ENCODE peak calls at places on chromosome 14, in four cellular contexts. G is body of pancreas, B is HepG2, T is SK-N-SH. C is an unnamed sample.

GRCh38 chr14:36183402-36183801 is 6.9 kb upstream of the PTCSC3 start:
- DNase-seq in B (no peak), T (no peak), G (no peak), C (no peak)

GRCh38 chr14:70796551-70796950 is 12.8 kb downstream of the MAP3K9 start:
- DNase-seq in B (no peak), T (no peak), G (no peak), C (no peak)

GRCh38 chr14:35687335-35687939 is 121.7 kb downstream of the RALGAPA1 start:
- DNase-seq in G (peak; percentile 48), B (peak; percentile 75), T (peak; percentile 46), C (peak; percentile 5)

GRCh38 chr14:88029500-88029899 is 24.6 kb downstream of the GPR65 start:
- DNase-seq in B (no peak), T (no peak), G (no peak), C (no peak)

GRCh38 chr14:60508707-60509437 is at the start of gene SIX6:
- DNase-seq in T (peak; percentile 77), G (no peak), B (no peak), C (no peak)

GRCh38 chr14:83433618-83434017 is 1900.0 kb upstream of the SEL1L start:
- DNase-seq in B (no peak), G (no peak), T (no peak), C (no peak)

GRCh38 chr14:104142136-104143041 is 4.0 kb downstream of the KIF26A start:
- DNase-seq in G (peak; percentile 3), B (no peak), T (peak; percentile 30), C (no peak)

GRCh38 chr14:76566439-76566838 is 190.5 kb downstream of the ESRRB start:
- DNase-seq in G (no peak), T (no peak), B (no peak), C (no peak)

GRCh38 chr14:54650331-54651017 is 83.5 kb downstream of the SAMD4A start:
- DNase-seq in B (peak; percentile 78), G (no peak), T (no peak), C (no peak)

DNA sequence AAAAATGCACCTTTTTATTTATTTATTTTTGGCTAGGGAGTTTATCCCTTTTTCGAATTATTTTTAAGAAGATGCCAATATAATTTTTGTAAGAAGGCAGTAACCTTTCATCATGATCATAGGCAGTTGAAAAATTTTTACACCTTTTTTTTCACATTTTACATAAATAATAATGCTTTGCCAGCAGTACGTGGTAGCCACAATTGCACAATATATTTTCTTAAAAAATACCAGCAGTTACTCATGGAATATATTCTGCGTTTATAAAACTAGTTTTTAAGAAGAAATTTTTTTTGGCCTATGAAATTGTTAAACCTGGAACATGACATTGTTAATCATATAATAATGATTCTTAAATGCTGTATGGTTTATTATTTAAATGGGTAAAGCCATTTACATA is 14.9 kb upstream of the SNAPC1 start:
- DNase-seq in B (no peak), G (no peak), T (no peak), C (no peak)
- H3K36me3 ChIP-seq in B (peaks cover 3% of the 10 kb centered on the region), G (peaks cover 8% of the 10 kb centered on the region), T (peaks cover 74% of the 10 kb centered on the region), C (peaks cover 7% of the 10 kb centered on the region)

GRCh38 chr14:44945264-44945663 is 16.5 kb downstream of the KLHL28 start:
- DNase-seq in T (no peak), B (no peak), G (no peak), C (no peak)
- H3K9me3 ChIP-seq in T (no peaks in the 10 kb centered on the region), B (no peaks in the 10 kb centered on the region), G (no peaks in the 10 kb centered on the region), C (no peaks in the 10 kb centered on the region)

DNA sequence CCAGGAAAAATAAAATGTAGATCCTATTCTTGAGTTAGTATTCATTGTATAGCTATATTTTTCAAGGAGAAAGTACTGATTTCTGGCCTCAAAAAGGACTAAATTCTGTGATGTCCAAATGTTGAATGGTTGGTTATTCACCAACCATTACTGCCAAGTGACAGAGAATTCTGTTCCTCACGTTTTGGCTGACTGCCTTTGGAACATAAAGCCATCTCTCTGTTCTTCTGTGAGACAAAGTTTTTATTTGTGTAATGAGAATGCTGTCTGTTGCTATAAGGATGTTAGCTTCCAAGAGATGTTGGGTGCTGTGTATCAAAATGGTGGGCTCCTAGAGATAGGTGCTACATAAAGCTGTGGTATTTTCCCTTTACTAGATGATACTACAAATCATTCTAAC is 9.3 kb downstream of the ZNF410 start:
- DNase-seq in B (no peak), G (no peak), T (no peak), C (no peak)
- H3K36me3 ChIP-seq in B (peaks cover 16% of the 10 kb centered on the region), G (peaks cover 36% of the 10 kb centered on the region), T (peaks cover 62% of the 10 kb centered on the region), C (no peaks in the 10 kb centered on the region)

DNA sequence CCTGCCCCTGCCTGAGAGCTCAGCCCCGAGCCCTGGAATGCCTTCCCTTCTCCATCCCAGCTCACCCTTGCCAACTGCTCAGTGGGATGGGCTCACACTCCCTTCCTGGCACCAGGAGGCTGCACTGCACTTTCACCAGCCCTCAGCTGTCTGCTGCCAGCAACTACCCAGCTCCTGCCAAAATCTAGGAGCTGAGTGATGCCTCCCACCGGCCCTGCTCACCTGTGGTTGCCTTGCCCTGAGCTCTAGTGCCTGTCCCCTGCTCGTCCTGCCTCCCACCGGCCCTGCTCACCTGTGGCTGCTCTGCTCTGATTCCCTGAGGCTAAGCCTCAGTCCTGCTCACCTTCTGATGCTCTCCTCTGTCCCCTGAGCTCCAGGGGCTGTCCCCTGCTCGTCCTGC is 119.8 kb downstream of the TMEM121 start:
- DNase-seq in G (no peak), B (no peak), T (no peak), C (no peak)
- H3K9me3 ChIP-seq in G (no peaks in the 10 kb centered on the region), B (peaks cover 12% of the 10 kb centered on the region), T (no peaks in the 10 kb centered on the region), C (peaks cover 21% of the 10 kb centered on the region)

GRCh38 chr14:68981539-68981976 is 2.5 kb upstream of the ACTN1 start:
- DNase-seq in T (no peak), B (no peak), G (no peak), C (no peak)

GRCh38 chr14:68979021-68979721 is at the start of gene ACTN1:
- DNase-seq in T (peak; percentile 98), B (peak; percentile 94), G (peak; percentile 97), C (no peak)

GRCh38 chr14:68982581-68982980 is 3.5 kb upstream of the ACTN1 start:
- DNase-seq in B (no peak), T (no peak), G (no peak), C (no peak)

GRCh38 chr14:68979722-68980552 is 835 bp upstream of the ACTN1 start:
- DNase-seq in T (no peak), G (peak; percentile 64), B (no peak), C (no peak)

GRCh38 chr14:68981124-68981523 is 2.0 kb upstream of the ACTN1 start:
- DNase-seq in G (no peak), T (no peak), B (no peak), C (no peak)
- H3K36me3 ChIP-seq in G (no peaks in the 10 kb centered on the region), T (peaks cover 6% of the 10 kb centered on the region), B (no peaks in the 10 kb centered on the region), C (no peaks in the 10 kb centered on the region)

DNA sequence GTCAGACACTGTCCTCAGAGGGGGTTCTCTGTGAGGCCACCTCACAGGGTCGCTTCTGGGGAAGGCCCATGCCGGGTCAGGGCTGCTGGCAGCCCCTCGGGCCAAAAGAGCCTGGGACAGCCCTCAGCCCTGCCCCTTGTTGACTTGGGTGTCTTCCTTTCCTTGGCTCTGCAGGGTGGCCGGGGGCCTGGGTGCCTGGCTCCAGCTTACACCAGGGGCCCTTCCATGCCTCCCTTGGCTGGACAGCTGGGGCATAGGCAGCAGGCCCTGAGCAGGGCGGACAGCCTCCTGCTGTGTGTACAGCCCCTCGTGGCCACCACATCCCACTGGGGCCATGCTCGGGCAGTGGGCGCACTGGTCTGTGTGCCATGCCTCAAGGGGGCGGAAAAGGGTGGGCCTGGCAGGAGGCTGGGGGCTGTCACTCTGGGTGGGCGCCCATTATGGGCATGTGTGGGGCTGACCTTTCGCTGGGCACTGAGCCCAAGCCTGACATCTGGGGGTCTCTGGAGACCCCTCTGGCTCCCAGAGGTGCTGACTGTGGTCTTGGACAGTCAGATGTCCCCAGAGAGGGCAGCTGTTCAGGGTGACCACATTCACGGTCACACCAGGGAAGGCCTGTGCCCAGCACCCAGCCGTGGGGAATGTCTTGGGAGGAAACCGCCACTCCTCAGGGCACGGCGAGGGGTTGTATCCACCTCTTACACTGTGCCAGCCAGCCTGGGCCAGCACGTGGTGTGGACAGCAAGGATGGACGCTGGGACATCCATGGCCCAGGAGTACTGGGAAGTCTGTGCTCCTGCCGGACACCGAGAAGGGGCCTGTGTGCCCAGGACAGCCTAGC is 313.3 kb downstream of the TMEM121 start:
- DNase-seq in T (no peak), G (no peak), B (no peak), C (no peak)
- H3K9me3 ChIP-seq in T (no peaks in the 10 kb centered on the region), G (no peaks in the 10 kb centered on the region), B (no peaks in the 10 kb centered on the region), C (peaks cover 56% of the 10 kb centered on the region)

GRCh38 chr14:90581745-90582144 is 184.9 kb downstream of the CALM1 start:
- DNase-seq in G (no peak), T (no peak), B (no peak), C (no peak)

GRCh38 chr14:90579088-90579487 is 182.3 kb downstream of the CALM1 start:
- DNase-seq in T (no peak), G (no peak), B (no peak), C (no peak)

GRCh38 chr14:90582166-90582565 is 185.3 kb downstream of the CALM1 start:
- DNase-seq in G (no peak), B (no peak), T (no peak), C (no peak)

GRCh38 chr14:90579816-90580215 is 183.0 kb downstream of the CALM1 start:
- DNase-seq in T (no peak), B (no peak), G (no peak), C (no peak)

GRCh38 chr14:90580381-90581335 is 183.8 kb downstream of the CALM1 start:
- DNase-seq in B (no peak), G (no peak), T (peak; percentile 58), C (no peak)
- H3K36me3 ChIP-seq in B (no peaks in the 10 kb centered on the region), G (no peaks in the 10 kb centered on the region), T (peaks cover 10% of the 10 kb centered on the region), C (no peaks in the 10 kb centered on the region)

GRCh38 chr14:106501898-106502297 is 975.5 kb downstream of the TMEM121 start:
- DNase-seq in T (no peak), G (no peak), B (no peak), C (no peak)
- H3K9me3 ChIP-seq in T (no peaks in the 10 kb centered on the region), G (no peaks in the 10 kb centered on the region), B (no peaks in the 10 kb centered on the region), C (peaks cover 4% of the 10 kb centered on the region)

DNA sequence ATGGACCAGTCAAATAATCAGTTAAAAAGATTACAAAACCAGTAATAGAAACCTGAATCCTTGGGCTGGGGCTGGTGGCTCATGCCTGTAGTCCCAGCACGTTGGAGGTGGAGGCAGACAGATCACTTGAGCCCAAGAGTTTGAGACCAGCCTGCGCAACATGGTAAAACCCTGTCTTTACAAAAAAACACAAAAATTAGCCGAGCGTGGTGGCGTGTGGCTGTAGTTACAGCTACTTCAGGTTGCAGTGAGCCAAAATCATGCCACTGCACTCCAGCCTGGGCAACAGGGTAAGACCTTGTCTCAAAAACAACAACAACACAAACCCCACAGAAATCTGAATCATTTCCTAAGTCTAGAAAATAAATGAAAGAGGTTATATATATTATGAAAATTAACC is 100.6 kb downstream of the HEATR5A start:
- DNase-seq in T (no peak), G (no peak), B (no peak), C (no peak)
- H3K36me3 ChIP-seq in T (no peaks in the 10 kb centered on the region), G (peaks cover 2% of the 10 kb centered on the region), B (peaks cover 4% of the 10 kb centered on the region), C (no peaks in the 10 kb centered on the region)

DNA sequence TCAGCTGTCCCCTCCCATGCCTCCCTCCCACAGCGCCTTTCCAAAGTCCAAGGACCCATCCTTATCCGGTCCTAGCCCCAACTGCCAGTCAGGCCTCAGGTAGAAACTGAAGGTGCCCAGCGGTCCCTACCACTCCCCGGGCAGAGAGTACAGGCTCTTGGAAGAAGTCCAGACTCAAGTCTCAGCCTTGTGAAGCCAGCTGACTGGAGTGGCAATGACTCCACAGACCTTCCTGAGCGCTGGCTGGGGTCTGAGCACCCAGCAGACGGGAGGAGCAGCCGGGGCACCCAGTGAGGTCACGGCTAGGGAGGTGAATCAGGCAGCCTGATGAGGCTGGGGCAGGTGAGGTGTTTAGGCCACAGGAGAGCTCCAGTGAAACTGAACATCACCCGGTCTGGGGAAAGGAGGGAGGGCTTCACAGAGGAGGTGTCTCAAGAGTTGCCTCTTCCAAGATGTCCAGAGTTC is 60.0 kb downstream of the ITPK1 start:
- DNase-seq in G (peak; percentile 69), B (no peak), T (no peak), C (no peak)
- H3K9me3 ChIP-seq in G (no peaks in the 10 kb centered on the region), B (no peaks in the 10 kb centered on the region), T (no peaks in the 10 kb centered on the region), C (no peaks in the 10 kb centered on the region)